ENCODE peak calls at places on chromosomes 5 and 9, in four cellular contexts. One of them, this sample, is unnamed. For H3K27me3 and H3K4me1, the result is how much of the 10 kb centered on the place peaks cover.

GRCh38 chr9:120152295-120152694 is 427.7 kb downstream of the CDK5RAP2 start:
- DNase-seq in transverse colon: no peak
- DNase-seq in DND-41: no peak
- DNase-seq in upper lobe of right lung: no peak
- DNase-seq in this sample: no peak

GRCh38 chr5:141714542-141715303 is 32.7 kb upstream of the ARAP3 start:
- DNase-seq in transverse colon: no peak
- DNase-seq in DND-41: no peak
- DNase-seq in upper lobe of right lung: no peak
- DNase-seq in this sample: no peak

GRCh38 chr5:127957183-127957582 is 126.4 kb upstream of the SLC12A2 start:
- DNase-seq in transverse colon: peak
- DNase-seq in DND-41: no peak
- DNase-seq in upper lobe of right lung: no peak
- DNase-seq in this sample: no peak

GRCh38 chr9:13755551-13755950 is 476.1 kb upstream of the MPDZ start:
- DNase-seq in transverse colon: no peak
- DNase-seq in DND-41: no peak
- DNase-seq in upper lobe of right lung: no peak
- DNase-seq in this sample: no peak

GRCh38 chr5:91382530-91383026 is 539 bp downstream of the ARRDC3 start:
- DNase-seq in transverse colon: peak
- DNase-seq in DND-41: peak
- DNase-seq in upper lobe of right lung: no peak
- DNase-seq in this sample: no peak

GRCh38 chr9:116842658-116843057 is 155.6 kb downstream of the TRIM32 start:
- DNase-seq in transverse colon: no peak
- DNase-seq in DND-41: no peak
- DNase-seq in upper lobe of right lung: no peak
- DNase-seq in this sample: no peak

GRCh38 chr5:174532453-174533126 is 191.8 kb upstream of the MSX2 start:
- DNase-seq in transverse colon: peak
- DNase-seq in DND-41: peak
- DNase-seq in upper lobe of right lung: peak
- DNase-seq in this sample: no peak

GRCh38 chr5:103510851-103511553 is 51.6 kb downstream of the NUDT12 start:
- DNase-seq in transverse colon: no peak
- DNase-seq in DND-41: no peak
- DNase-seq in upper lobe of right lung: no peak
- DNase-seq in this sample: no peak

GRCh38 chr9:129834489-129835127 is 467 bp downstream of the C9orf78 start:
- DNase-seq in transverse colon: peak
- DNase-seq in DND-41: peak
- DNase-seq in upper lobe of right lung: no peak
- DNase-seq in this sample: peak

GRCh38 chr5:16737620-16738364 is 121.0 kb upstream of the RETREG1 start:
- DNase-seq in transverse colon: peak
- DNase-seq in DND-41: no peak
- DNase-seq in upper lobe of right lung: no peak
- DNase-seq in this sample: no peak

GRCh38 chr5:85576666-85577065 is 1041.1 kb upstream of the COX7C start:
- DNase-seq in transverse colon: no peak
- DNase-seq in DND-41: no peak
- DNase-seq in upper lobe of right lung: no peak
- DNase-seq in this sample: no peak

GRCh38 chr5:124812771-124813358 is 66.4 kb upstream of the ZNF608 start:
- DNase-seq in transverse colon: no peak
- DNase-seq in DND-41: no peak
- DNase-seq in upper lobe of right lung: no peak
- DNase-seq in this sample: no peak

GRCh38 chr5:155069961-155070360 is 56.4 kb downstream of the KIF4B start:
- DNase-seq in transverse colon: no peak
- DNase-seq in DND-41: no peak
- DNase-seq in upper lobe of right lung: no peak
- DNase-seq in this sample: no peak

GRCh38 chr5:136042665-136043121 is 13.9 kb downstream of the TGFBI start:
- DNase-seq in transverse colon: no peak
- DNase-seq in DND-41: peak
- DNase-seq in upper lobe of right lung: no peak
- DNase-seq in this sample: no peak

GRCh38 chr5:82918311-82919031 is 158.7 kb downstream of the TMEM167A start:
- DNase-seq in transverse colon: no peak
- DNase-seq in DND-41: no peak
- DNase-seq in upper lobe of right lung: no peak
- DNase-seq in this sample: no peak

GRCh38 chr9:137277329-137278041 is at the start of gene TOR4A:
- DNase-seq in transverse colon: peak
- DNase-seq in DND-41: no peak
- DNase-seq in upper lobe of right lung: peak
- DNase-seq in this sample: peak

GRCh38 chr9:75616841-75617566 is 273.5 kb upstream of the PCSK5 start:
- DNase-seq in transverse colon: no peak
- DNase-seq in DND-41: no peak
- DNase-seq in upper lobe of right lung: no peak
- DNase-seq in this sample: no peak

GRCh38 chr9:120161801-120162200 is 418.2 kb downstream of the CDK5RAP2 start:
- DNase-seq in transverse colon: no peak
- DNase-seq in DND-41: no peak
- DNase-seq in upper lobe of right lung: no peak
- DNase-seq in this sample: no peak

GRCh38 chr9:69346596-69347390 is 21.8 kb downstream of the ENTREP1 start:
- DNase-seq in transverse colon: no peak
- DNase-seq in DND-41: no peak
- DNase-seq in upper lobe of right lung: no peak
- DNase-seq in this sample: no peak

GRCh38 chr9:129306318-129306973 is 128.4 kb upstream of the IER5L start:
- DNase-seq in transverse colon: no peak
- DNase-seq in DND-41: no peak
- DNase-seq in upper lobe of right lung: peak
- DNase-seq in this sample: no peak

GRCh38 chr9:97535771-97536170 is 34.3 kb downstream of the TMOD1 start:
- DNase-seq in transverse colon: no peak
- DNase-seq in DND-41: no peak
- DNase-seq in upper lobe of right lung: peak
- DNase-seq in this sample: no peak

GRCh38 chr9:133188006-133188842 is 20.8 kb downstream of the OBP2B start:
- DNase-seq in transverse colon: peak
- DNase-seq in DND-41: peak
- DNase-seq in upper lobe of right lung: peak
- DNase-seq in this sample: no peak

GRCh38 chr5:177426566-177427210 is at the start of gene GRK6:
- DNase-seq in transverse colon: peak
- DNase-seq in DND-41: peak
- DNase-seq in upper lobe of right lung: peak
- DNase-seq in this sample: peak

GRCh38 chr9:114341991-114342390 is 12.3 kb downstream of the ORM2 start:
- DNase-seq in transverse colon: no peak
- DNase-seq in DND-41: no peak
- DNase-seq in upper lobe of right lung: no peak
- DNase-seq in this sample: no peak

GRCh38 chr9:108081112-108081511 is 591.5 kb upstream of the KLF4 start:
- DNase-seq in transverse colon: no peak
- DNase-seq in DND-41: no peak
- DNase-seq in upper lobe of right lung: no peak
- DNase-seq in this sample: no peak

GRCh38 chr5:95080456-95080855 is 204.4 kb downstream of the MCTP1 start:
- DNase-seq in transverse colon: no peak
- DNase-seq in DND-41: no peak
- DNase-seq in upper lobe of right lung: no peak
- DNase-seq in this sample: no peak

GRCh38 chr9:131015876-131016397 is 7.0 kb downstream of the LAMC3 start:
- DNase-seq in transverse colon: no peak
- DNase-seq in DND-41: no peak
- DNase-seq in upper lobe of right lung: no peak
- DNase-seq in this sample: no peak

GRCh38 chr9:131012396-131012917 is 3.5 kb downstream of the LAMC3 start:
- DNase-seq in transverse colon: no peak
- DNase-seq in DND-41: no peak
- DNase-seq in upper lobe of right lung: no peak
- DNase-seq in this sample: no peak

GRCh38 chr9:131015112-131015511 is 6.1 kb downstream of the LAMC3 start:
- DNase-seq in transverse colon: no peak
- DNase-seq in DND-41: no peak
- DNase-seq in upper lobe of right lung: no peak
- DNase-seq in this sample: no peak

GRCh38 chr9:131013015-131013755 is 4.2 kb downstream of the LAMC3 start:
- DNase-seq in transverse colon: no peak
- DNase-seq in DND-41: no peak
- DNase-seq in upper lobe of right lung: no peak
- DNase-seq in this sample: no peak

DNA sequence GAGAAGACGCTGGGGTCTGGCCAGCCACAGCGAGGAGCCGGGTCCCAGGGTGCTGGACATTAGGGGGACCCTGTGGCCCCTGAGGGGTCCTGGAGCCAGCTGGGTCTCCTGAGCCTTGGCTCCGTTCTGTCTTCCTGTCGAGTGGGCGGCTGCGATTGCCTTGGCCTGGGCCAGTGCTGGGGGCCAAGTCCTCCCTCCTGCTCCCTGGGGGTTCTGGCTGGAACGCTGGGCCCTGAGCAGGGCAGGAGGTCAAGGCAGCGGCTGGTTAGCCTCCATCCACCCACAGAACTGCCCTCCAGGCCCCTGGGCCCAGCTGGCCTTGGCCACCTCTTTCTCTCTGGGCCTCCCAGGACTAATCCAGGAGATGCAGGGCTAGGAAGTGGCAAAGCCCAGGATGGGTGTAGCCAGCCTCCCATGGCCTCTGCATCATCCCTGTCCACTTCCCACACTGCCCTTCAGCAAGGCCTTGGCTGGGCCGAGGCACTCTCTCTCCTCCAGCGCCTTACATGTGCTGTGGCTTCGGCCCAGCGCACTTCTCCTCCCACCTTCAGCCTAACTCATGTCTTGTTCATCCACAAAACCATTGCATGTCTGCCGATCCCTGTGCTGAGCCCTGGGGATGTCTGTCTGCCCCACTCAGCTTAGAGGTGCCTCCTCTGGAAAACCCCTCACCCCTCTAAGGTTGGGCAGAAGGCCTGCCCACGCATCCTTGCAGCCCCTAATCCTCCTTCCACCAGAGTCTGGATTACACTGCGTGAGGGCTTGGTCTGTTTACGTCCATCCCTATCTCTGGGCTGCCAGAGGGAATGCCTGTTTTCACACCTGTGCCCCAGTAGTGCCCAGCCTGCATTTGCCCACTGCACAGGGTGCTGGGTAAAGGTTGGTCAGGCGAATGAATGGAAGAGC is 5.0 kb downstream of the LAMC3 start:
- DNase-seq in transverse colon: no peak
- DNase-seq in DND-41: no peak
- DNase-seq in upper lobe of right lung: no peak
- DNase-seq in this sample: no peak
- H3K27me3 ChIP-seq in transverse colon: under half
- H3K27me3 ChIP-seq in DND-41: under half
- H3K27me3 ChIP-seq in upper lobe of right lung: under half
- H3K27me3 ChIP-seq in this sample: under half

GRCh38 chr5:123811771-123812170 is 299.8 kb downstream of the CSNK1G3 start:
- DNase-seq in transverse colon: no peak
- DNase-seq in DND-41: no peak
- DNase-seq in upper lobe of right lung: no peak
- DNase-seq in this sample: no peak

GRCh38 chr5:123810253-123810652 is 298.3 kb downstream of the CSNK1G3 start:
- DNase-seq in transverse colon: peak
- DNase-seq in DND-41: no peak
- DNase-seq in upper lobe of right lung: no peak
- DNase-seq in this sample: no peak

GRCh38 chr5:123808841-123809240 is 296.9 kb downstream of the CSNK1G3 start:
- DNase-seq in transverse colon: no peak
- DNase-seq in DND-41: no peak
- DNase-seq in upper lobe of right lung: no peak
- DNase-seq in this sample: no peak

GRCh38 chr5:123810911-123811310 is 298.9 kb downstream of the CSNK1G3 start:
- DNase-seq in transverse colon: no peak
- DNase-seq in DND-41: no peak
- DNase-seq in upper lobe of right lung: no peak
- DNase-seq in this sample: no peak

GRCh38 chr5:123809594-123810172 is 297.7 kb downstream of the CSNK1G3 start:
- DNase-seq in transverse colon: peak
- DNase-seq in DND-41: no peak
- DNase-seq in upper lobe of right lung: no peak
- DNase-seq in this sample: no peak
- H3K4me1 ChIP-seq in transverse colon: under half
- H3K4me1 ChIP-seq in DND-41: under half
- H3K4me1 ChIP-seq in upper lobe of right lung: under half
- H3K4me1 ChIP-seq in this sample: under half

GRCh38 chr9:36959681-36960574 is 74.1 kb downstream of the PAX5 start:
- DNase-seq in transverse colon: no peak
- DNase-seq in DND-41: no peak
- DNase-seq in upper lobe of right lung: peak
- DNase-seq in this sample: no peak

GRCh38 chr9:36962721-36963120 is 71.3 kb downstream of the PAX5 start:
- DNase-seq in transverse colon: no peak
- DNase-seq in DND-41: no peak
- DNase-seq in upper lobe of right lung: peak
- DNase-seq in this sample: no peak

GRCh38 chr9:36961568-36962360 is 72.3 kb downstream of the PAX5 start:
- DNase-seq in transverse colon: no peak
- DNase-seq in DND-41: no peak
- DNase-seq in upper lobe of right lung: peak
- DNase-seq in this sample: no peak

GRCh38 chr9:36960575-36960955 is 73.5 kb downstream of the PAX5 start:
- DNase-seq in transverse colon: no peak
- DNase-seq in DND-41: no peak
- DNase-seq in upper lobe of right lung: peak
- DNase-seq in this sample: no peak

GRCh38 chr9:36961051-36961450 is 73.0 kb downstream of the PAX5 start:
- DNase-seq in transverse colon: no peak
- DNase-seq in DND-41: no peak
- DNase-seq in upper lobe of right lung: peak
- DNase-seq in this sample: no peak
- H3K27me3 ChIP-seq in transverse colon: under half
- H3K27me3 ChIP-seq in DND-41: under half
- H3K27me3 ChIP-seq in upper lobe of right lung: under half
- H3K27me3 ChIP-seq in this sample: under half

DNA sequence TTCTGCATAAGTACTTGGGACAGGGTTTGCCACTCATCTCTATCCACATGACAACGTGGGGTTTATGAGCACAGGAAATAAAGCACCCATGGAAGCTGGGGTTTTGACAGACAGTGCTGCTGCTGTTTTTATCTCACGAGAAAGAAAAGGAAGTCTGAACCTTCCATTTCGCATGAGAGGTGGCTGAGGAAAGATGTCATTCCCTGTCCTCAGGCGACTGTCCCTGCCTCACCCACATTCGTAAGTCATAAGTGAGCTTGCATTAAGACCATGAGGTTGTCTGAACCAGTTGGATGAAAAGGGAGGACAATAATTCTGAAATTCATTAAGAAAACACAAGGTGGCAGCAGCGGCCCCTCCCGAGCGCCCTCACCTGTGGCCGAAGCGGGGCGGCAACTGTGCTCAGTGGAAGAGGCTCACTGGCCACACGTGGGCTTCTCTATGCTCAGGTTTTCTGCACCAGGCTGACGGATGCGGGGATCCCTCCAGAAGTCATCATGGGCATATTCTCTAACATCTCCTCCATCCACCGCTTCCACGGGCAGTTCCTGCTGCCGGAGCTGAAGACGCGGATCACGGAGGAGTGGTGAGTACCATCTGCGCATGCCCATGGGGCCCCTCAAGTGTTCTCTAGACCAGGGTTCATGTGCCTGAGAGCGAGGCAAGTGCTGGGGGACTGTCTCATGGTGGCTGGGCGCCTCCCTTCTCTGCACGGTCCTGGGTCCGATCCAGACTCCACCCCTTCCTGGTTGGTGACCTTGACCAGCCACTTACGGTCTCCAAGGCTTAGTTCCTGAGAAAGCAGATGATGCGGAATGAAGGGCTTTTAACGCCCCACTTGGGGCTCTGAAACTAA is 54.7 kb upstream of the SUSD3 start:
- DNase-seq in transverse colon: peak
- DNase-seq in DND-41: peak
- DNase-seq in upper lobe of right lung: peak
- DNase-seq in this sample: peak
- H3K4me1 ChIP-seq in transverse colon: under half
- H3K4me1 ChIP-seq in DND-41: under half
- H3K4me1 ChIP-seq in upper lobe of right lung: under half
- H3K4me1 ChIP-seq in this sample: under half

This sample was measured in naive thymus-derived CD4-positive, alpha-beta T cell.